ENCODE peak calls at places on chromosomes 6 and 20, in four cellular contexts. C, J, G and Q are unnamed samples.

GRCh38 chr20:18223399-18223798 is 64.9 kb upstream of the ZNF133 start:
- DNase-seq in C (no peak), J (no peak), G (no peak), Q (no peak)

GRCh38 chr6:148398686-148399085 is 56.0 kb downstream of the SASH1 start:
- DNase-seq in C (no peak), J (no peak), G (no peak), Q (no peak)

GRCh38 chr6:85389180-85389797 is 60.6 kb upstream of the NT5E start:
- DNase-seq in C (no peak), J (no peak), G (no peak), Q (no peak)

GRCh38 chr6:88575536-88575935 is 387.9 kb downstream of the RNGTT start:
- DNase-seq in C (no peak), J (no peak), G (no peak), Q (no peak)

GRCh38 chr6:42045538-42046460 is 4.5 kb upstream of the TAF8 start:
- DNase-seq in C (peak; percentile 70), J (peak; percentile 88), G (no peak), Q (peak; percentile 94)

GRCh38 chr6:14875678-14876063 is 370.2 kb upstream of the JARID2 start:
- DNase-seq in C (no peak), J (no peak), G (no peak), Q (no peak)

GRCh38 chr20:5863040-5863811 is 87.1 kb downstream of the TRMT6 start:
- DNase-seq in C (peak; percentile 67), J (no peak), G (no peak), Q (no peak)

GRCh38 chr20:47289989-47290388 is 66.5 kb downstream of the ZMYND8 start:
- DNase-seq in C (no peak), J (no peak), G (no peak), Q (no peak)

GRCh38 chr6:44512868-44513641 is 125.5 kb downstream of the CDC5L start:
- DNase-seq in C (peak; percentile 14), J (no peak), G (no peak), Q (no peak)

GRCh38 chr6:4100655-4101054 is 21.7 kb upstream of the FAM217A start:
- DNase-seq in C (no peak), J (no peak), G (no peak), Q (no peak)

GRCh38 chr6:111468329-111469012 is 14.5 kb downstream of the REV3L start:
- DNase-seq in C (peak; percentile 56), J (no peak), G (no peak), Q (no peak)

GRCh38 chr20:61940491-61940890 is 125.2 kb downstream of the TAF4 start:
- DNase-seq in C (no peak), J (no peak), G (no peak), Q (no peak)

GRCh38 chr20:58703765-58704331 is 11.2 kb downstream of the NPEPL1 start:
- DNase-seq in C (no peak), J (no peak), G (no peak), Q (no peak)

GRCh38 chr6:36019167-36019566 is 5.3 kb downstream of the SLC26A8 start:
- DNase-seq in C (no peak), J (no peak), G (no peak), Q (no peak)

GRCh38 chr20:63968928-63969760 is 586 bp downstream of the ZNF512B start:
- DNase-seq in C (no peak), J (peak; percentile 89), G (no peak), Q (peak; percentile 44)

GRCh38 chr20:53001502-53002301 is 29.5 kb downstream of the TSHZ2 start:
- DNase-seq in C (no peak), J (no peak), G (no peak), Q (no peak)

GRCh38 chr6:29107758-29108157 is at the start of gene OR2J3:
- DNase-seq in C (no peak), J (no peak), G (no peak), Q (no peak)

GRCh38 chr20:57743450-57744095 is 33.8 kb upstream of the PMEPA1 start:
- DNase-seq in C (no peak), J (no peak), G (no peak), Q (no peak)

GRCh38 chr20:37798312-37798711 is 104.5 kb downstream of the CTNNBL1 start:
- DNase-seq in C (no peak), J (no peak), G (no peak), Q (no peak)

GRCh38 chr20:19758888-19759331 is 852 bp downstream of the RIN2 start:
- DNase-seq in C (peak; percentile 8), J (peak; percentile 77), G (no peak), Q (peak; percentile 33)

GRCh38 chr6:105384004-105384403 is 18.9 kb downstream of the PREP start:
- DNase-seq in C (no peak), J (no peak), G (no peak), Q (no peak)

GRCh38 chr6:126181173-126181741 is 158.7 kb upstream of the CENPW start:
- DNase-seq in C (no peak), J (no peak), G (no peak), Q (no peak)

GRCh38 chr20:18632196-18632789 is 44.4 kb downstream of the DTD1 start:
- DNase-seq in C (peak; percentile 58), J (peak; percentile 64), G (no peak), Q (peak; percentile 83)

GRCh38 chr6:3438190-3439167 is 18.4 kb downstream of the SLC22A23 start:
- DNase-seq in C (peak; percentile 74), J (no peak), G (no peak), Q (peak; percentile 81)

GRCh38 chr6:106517699-106518098 is 111.6 kb downstream of the RTN4IP1 start:
- DNase-seq in C (no peak), J (no peak), G (no peak), Q (no peak)

GRCh38 chr20:47610247-47610944 is 108.7 kb downstream of the NCOA3 start:
- DNase-seq in C (peak; percentile 74), J (no peak), G (no peak), Q (peak; percentile 79)